ENCODE peak calls at places on chromosomes 3 and 15, in four cellular contexts. A, E, Z and G are unnamed samples.

GRCh38 chr3:100615684-100616083 is 6.3 kb downstream of the ADGRG7 start:
- DNase-seq in A (no peak), Z (no peak), E (no peak), G (no peak)

GRCh38 chr3:184399410-184399809 is 19.6 kb downstream of the CHRD start:
- DNase-seq in A (no peak), E (no peak), Z (no peak), G (no peak)

GRCh38 chr3:40631341-40631995 is 106.7 kb downstream of the ZNF621 start:
- DNase-seq in Z (no peak), E (no peak), A (no peak), G (no peak)

GRCh38 chr3:144129536-144130214 is 158.1 kb downstream of the DIPK2A start:
- DNase-seq in E (no peak), Z (no peak), A (no peak), G (no peak)

GRCh38 chr3:112059497-112059896 is 25.0 kb downstream of the TMPRSS7 start:
- DNase-seq in A (no peak), E (no peak), Z (no peak), G (no peak)

GRCh38 chr3:171679011-171679492 is 131.2 kb downstream of the PLD1 start:
- DNase-seq in A (no peak), E (no peak), Z (peak), G (no peak)

GRCh38 chr3:125202197-125202596 is 10.4 kb downstream of the SLC12A8 start:
- DNase-seq in A (no peak), E (no peak), Z (no peak), G (peak)

GRCh38 chr15:90221251-90221900 is 12.4 kb downstream of the CIB1 start:
- DNase-seq in E (peak), A (no peak), Z (peak), G (peak)

GRCh38 chr3:113295463-113295862 is 84.1 kb downstream of the BOC start:
- DNase-seq in E (no peak), Z (no peak), A (no peak), G (no peak)

GRCh38 chr3:14861031-14861430 is 42.3 kb downstream of the FGD5 start:
- DNase-seq in E (no peak), A (no peak), Z (no peak), G (no peak)

GRCh38 chr3:122533931-122534334 is 19.2 kb upstream of the KPNA1 start:
- DNase-seq in Z (no peak), A (peak), E (no peak), G (no peak)

GRCh38 chr15:100307241-100307855 is 34.4 kb downstream of the ADAMTS17 start:
- DNase-seq in E (peak), A (no peak), Z (no peak), G (no peak)

GRCh38 chr15:92614791-92615785 is 40.5 kb downstream of the FAM174B start:
- DNase-seq in Z (no peak), E (no peak), A (no peak), G (no peak)

GRCh38 chr3:39474126-39474515 is 6.6 kb downstream of the MOBP start:
- DNase-seq in E (no peak), A (no peak), Z (no peak), G (no peak)

GRCh38 chr15:35289029-35289617 is 204.0 kb upstream of the NANOGP8 start:
- DNase-seq in E (peak), A (peak), Z (peak), G (no peak)

GRCh38 chr3:30934208-30934550 is 39.7 kb upstream of the GADL1 start:
- DNase-seq in E (peak), A (no peak), Z (peak), G (no peak)

GRCh38 chr15:33506781-33507180 is 196.0 kb downstream of the RYR3 start:
- DNase-seq in E (no peak), A (no peak), Z (no peak), G (no peak)

GRCh38 chr3:74267126-74267525 is 347.3 kb downstream of the CNTN3 start:
- DNase-seq in Z (no peak), A (no peak), E (no peak), G (no peak)

GRCh38 chr15:71730277-71731144 is 79.8 kb upstream of the NR2E3 start:
- DNase-seq in E (peak), A (peak), Z (peak), G (peak)

GRCh38 chr15:64507293-64507802 is 47.0 kb downstream of the ZNF609 start:
- DNase-seq in A (peak), Z (peak), E (no peak), G (no peak)

GRCh38 chr3:50504681-50505080 is 1.2 kb upstream of the CACNA2D2 start:
- DNase-seq in A (no peak), Z (no peak), E (no peak), G (no peak)

GRCh38 chr3:65927576-65927975 is 111.1 kb downstream of the MAGI1 start:
- DNase-seq in A (no peak), Z (peak), E (no peak), G (no peak)

GRCh38 chr15:60729850-60730458 is 251.0 kb upstream of the ICE2 start:
- DNase-seq in A (no peak), Z (no peak), E (no peak), G (no peak)

GRCh38 chr15:37079726-37080125 is 20.6 kb downstream of the MEIS2 start:
- DNase-seq in Z (no peak), E (no peak), A (no peak), G (no peak)

GRCh38 chr15:81336568-81336967 is 12.6 kb upstream of the STARD5 start:
- DNase-seq in Z (peak), E (no peak), A (no peak), G (no peak)

GRCh38 chr3:23490459-23490858 is 287.3 kb downstream of the UBE2E2 start:
- DNase-seq in E (no peak), A (no peak), Z (no peak), G (no peak)

GRCh38 chr3:171781711-171782127 is 28.6 kb downstream of the PLD1 start:
- DNase-seq in Z (peak), A (no peak), E (no peak), G (no peak)

GRCh38 chr3:119085070-119085439 is 50.4 kb upstream of the IGSF11 start:
- DNase-seq in E (no peak), Z (no peak), A (no peak), G (no peak)

GRCh38 chr15:74783808-74784175 is 1.9 kb downstream of the CSK start:
- DNase-seq in Z (no peak), E (no peak), A (no peak), G (no peak)

GRCh38 chr3:158920375-158920774 is 118.5 kb downstream of the MFSD1 start:
- DNase-seq in E (no peak), A (no peak), Z (no peak), G (no peak)
- TF ChIP-seq ELF4 in E (no peak), A (no peak), Z (no peak), G (no peak)

DNA sequence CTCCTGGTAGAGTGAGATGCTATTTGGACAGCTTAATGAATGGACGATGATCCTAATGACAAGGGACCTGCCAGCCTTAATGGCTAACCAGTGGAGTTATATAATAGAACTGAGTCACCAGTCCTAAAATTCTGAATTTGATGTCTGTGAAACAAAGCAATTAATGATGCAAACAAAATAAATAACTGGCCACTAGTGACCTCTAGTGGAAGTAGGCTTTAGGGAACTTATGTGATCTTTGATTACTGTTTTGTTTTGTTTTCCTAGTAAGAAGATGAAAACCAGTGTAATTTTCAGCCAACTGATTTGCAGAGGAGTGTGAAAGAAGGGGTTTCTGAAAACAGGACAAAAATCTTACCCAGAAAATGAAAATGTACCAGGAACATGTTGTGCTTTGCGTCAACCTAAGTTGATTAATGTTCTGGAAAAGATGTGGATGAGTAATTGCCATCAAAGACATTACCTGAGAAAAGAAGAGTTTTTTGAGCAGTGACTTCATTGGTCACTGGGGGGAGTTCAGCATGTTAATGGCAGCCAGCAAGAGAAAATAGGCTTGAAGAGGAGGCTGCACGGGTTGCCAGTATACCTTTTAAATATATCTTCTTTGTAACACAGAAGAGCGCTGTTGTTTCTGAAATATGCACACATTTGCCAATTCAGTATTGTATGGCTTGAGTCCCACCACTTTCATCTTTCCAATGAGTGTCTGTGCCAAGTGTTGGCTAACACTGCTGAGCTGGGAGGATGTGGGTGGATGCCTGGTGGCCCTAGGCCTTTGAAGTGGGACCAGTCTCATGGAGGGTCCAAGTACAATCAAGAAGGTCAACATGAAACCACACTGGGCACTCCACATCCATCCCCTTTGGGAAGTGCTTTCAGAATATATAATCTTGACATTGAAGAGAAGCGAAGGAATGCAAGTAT is 9.3 kb downstream of the VEPH1 start:
- DNase-seq in A (peak), Z (peak), E (peak), G (no peak)
- TF ChIP-seq ELF4 in A (no peak), Z (no peak), E (no peak), G (no peak)

GRCh38 chr15:26867199-26868007 is 541 bp downstream of the GABRA5 start:
- DNase-seq in E (no peak), A (no peak), Z (no peak), G (peak)
- TF ChIP-seq ELF4 in E (no peak), A (no peak), Z (no peak), G (no peak)

DNA sequence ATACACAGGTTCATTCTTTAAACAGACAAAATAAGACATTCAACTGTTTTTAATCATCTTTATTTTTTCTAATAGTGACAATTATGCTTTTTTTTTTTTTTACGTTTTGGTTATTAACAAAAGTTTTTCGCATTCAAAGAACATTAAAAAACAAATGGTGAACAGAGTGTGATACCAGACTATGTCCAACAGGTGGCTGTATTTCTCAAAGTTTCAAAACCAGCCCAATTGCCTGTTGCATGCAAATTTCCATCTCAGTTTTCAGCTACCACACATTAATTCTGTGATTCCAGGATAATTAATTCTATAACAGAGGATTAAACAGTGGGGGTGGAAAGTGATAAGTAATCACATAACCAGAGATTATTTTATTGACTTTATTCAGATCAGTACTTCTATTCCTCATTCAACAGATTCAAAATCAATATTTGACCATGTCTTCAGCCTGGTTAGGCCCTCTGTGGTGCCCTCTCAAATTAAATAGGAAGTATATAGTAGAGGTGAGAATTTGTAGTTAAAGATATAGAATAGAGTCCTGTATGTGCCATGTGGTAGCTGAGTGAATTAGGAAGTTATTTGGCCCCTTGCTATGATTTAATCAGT is 122.2 kb upstream of the DCBLD2 start:
- DNase-seq in Z (peak), E (peak), A (peak), G (no peak)
- TF ChIP-seq ELF4 in Z (no peak), E (no peak), A (no peak), G (no peak)

DNA sequence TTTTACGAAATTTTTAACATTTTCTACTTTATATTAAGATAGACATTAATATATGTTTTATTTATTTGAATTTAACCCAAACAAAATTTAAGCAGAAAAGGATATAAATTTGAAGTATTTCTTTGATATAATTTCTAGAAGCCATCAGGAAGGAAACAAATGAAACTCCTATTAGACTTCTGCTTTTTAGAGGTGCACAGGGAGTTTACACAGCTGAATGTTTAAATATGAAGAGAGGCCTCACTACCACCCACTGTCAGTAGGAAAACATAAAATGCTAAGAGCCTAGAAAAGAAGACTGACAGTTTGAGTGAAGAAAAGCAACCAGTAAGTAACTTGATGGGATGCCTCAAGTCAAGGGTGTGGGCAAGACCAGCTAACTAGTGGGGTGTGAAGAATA is 19.8 kb downstream of the PLSCR2 start:
- DNase-seq in A (no peak), E (no peak), Z (no peak), G (no peak)
- TF ChIP-seq ELF4 in A (no peak), E (no peak), Z (no peak), G (no peak)

DNA sequence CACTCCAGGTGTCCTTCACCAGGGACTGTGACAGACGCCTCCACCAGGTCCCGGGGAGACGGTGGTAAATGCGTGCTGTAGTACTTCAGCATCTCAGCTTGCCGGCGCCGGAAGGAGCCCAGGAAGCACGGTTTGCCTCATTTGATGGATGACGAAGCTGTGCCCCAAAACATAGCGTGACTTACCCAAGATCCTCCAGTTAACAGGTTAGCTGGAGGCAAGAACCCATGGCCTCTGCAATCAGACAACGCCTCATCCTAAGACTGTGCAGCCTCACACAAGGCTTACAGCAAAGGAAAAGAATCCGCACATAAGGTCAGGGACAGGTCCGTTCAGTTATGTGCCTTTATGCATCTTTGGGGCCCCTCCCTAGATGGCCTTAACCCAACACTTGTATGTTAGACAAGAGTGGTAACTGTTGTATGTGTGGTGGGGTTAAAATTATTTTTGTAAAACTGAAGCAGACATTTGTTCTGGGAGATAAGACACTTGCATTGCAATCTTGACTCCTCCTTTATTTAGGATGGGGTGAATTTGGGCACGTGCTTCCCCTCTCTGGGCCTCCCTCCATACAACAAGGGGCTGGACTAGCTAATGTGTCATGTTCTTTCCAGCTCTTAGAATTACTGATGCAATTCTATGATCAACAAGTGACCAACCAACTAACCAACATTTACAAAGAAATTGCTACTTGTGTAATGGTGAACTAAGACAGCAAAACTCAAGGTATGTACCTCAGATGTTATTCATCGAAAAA is 39.4 kb downstream of the VGLL4 start:
- DNase-seq in A (peak), E (no peak), Z (no peak), G (no peak)
- TF ChIP-seq ELF4 in A (no peak), E (no peak), Z (no peak), G (no peak)

DNA sequence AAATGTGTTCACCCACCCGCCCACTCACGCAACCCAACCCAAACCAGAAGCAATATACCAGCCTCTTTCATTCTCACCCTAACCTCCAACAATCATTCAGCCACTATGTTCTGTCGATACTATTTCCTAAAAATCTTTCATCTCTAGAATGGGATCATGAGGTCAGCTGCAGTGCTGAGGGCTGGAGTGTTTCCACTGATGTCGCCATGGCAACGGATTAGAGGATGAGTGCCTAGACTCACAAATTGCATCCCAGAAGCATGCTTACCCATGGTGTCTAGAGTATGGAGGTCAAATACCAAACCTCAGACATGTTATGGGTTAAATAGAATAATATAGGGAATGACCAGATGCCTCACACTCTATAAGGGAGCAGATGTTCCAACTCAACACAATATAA is 138.5 kb downstream of the GABRB3 start:
- DNase-seq in A (no peak), E (no peak), Z (no peak), G (peak)
- TF ChIP-seq ELF4 in A (no peak), E (no peak), Z (no peak), G (no peak)

GRCh38 chr15:96125681-96126080 is 204.8 kb upstream of the NR2F2 start:
- DNase-seq in E (no peak), Z (no peak), A (peak), G (no peak)
- TF ChIP-seq ELF4 in E (no peak), Z (no peak), A (no peak), G (no peak)